ENCODE peak calls at places on chromosomes 1 and 21, in five cellular contexts. E is right lobe of liver, A is WTC11, B is NCI-H2171 treated with DMSO at 0.1 percent for 48 hours, R is iPS DF 19.7. S is an unnamed sample.
A peak's percentile ranks its signal among the peaks of the same experiment; 100 is the strongest.

GRCh38 chr1:153503766-153504165 is 32.0 kb downstream of the S100A6 start:
- DNase-seq in E (no peak), A (no peak), B (no peak), R (no peak), S (no peak)

GRCh38 chr21:42653492-42654061 is at the start of gene PDE9A:
- DNase-seq in E (peak; percentile 37), A (peak; percentile 65), B (peak; percentile 56), R (no peak), S (peak; percentile 11)

GRCh38 chr1:110063781-110064180 is 6.7 kb downstream of the ALX3 start:
- DNase-seq in E (no peak), A (no peak), B (no peak), R (no peak), S (no peak)

GRCh38 chr1:31416101-31416736 is 3.2 kb downstream of the SERINC2 start:
- DNase-seq in E (peak; percentile 75), A (no peak), B (no peak), R (no peak), S (peak; percentile 28)

GRCh38 chr1:198830397-198830796 is 191.6 kb downstream of the PTPRC start:
- DNase-seq in E (no peak), A (peak; percentile 17), B (no peak), R (no peak), S (no peak)

GRCh38 chr1:56776581-56776980 is 42.6 kb downstream of the FYB2 start:
- DNase-seq in E (no peak), A (no peak), B (no peak), R (no peak), S (no peak)

GRCh38 chr1:162357681-162358266 is 18.9 kb downstream of the SPATA46 start:
- DNase-seq in E (no peak), A (no peak), B (peak; percentile 4), R (peak; percentile 28), S (peak; percentile 64)

GRCh38 chr1:93715529-93716126 is 34.0 kb upstream of the BCAR3 start:
- DNase-seq in E (no peak), A (no peak), B (peak; percentile 81), R (no peak), S (no peak)

GRCh38 chr1:39876136-39876535 is 7.2 kb downstream of the TRIT1 start:
- DNase-seq in E (no peak), A (no peak), B (no peak), R (no peak), S (no peak)

GRCh38 chr1:175968486-175969182 is 225.2 kb upstream of the TNR start:
- DNase-seq in E (no peak), A (no peak), B (no peak), R (no peak), S (no peak)

GRCh38 chr1:218344814-218345672 is at the start of gene TGFB2:
- DNase-seq in E (no peak), A (no peak), B (peak; percentile 59), R (no peak), S (peak; percentile 87)

GRCh38 chr1:205456868-205457724 is 1.3 kb upstream of the BLACAT1 start:
- DNase-seq in E (no peak), A (peak; percentile 83), B (peak; percentile 61), R (no peak), S (no peak)

GRCh38 chr1:89721351-89721750 is 88.4 kb downstream of the LRRC8C start:
- DNase-seq in E (no peak), A (no peak), B (no peak), R (no peak), S (peak; percentile 95)

GRCh38 chr1:230215049-230215448 is 148.0 kb downstream of the GALNT2 start:
- DNase-seq in E (no peak), A (peak; percentile 31), B (no peak), R (no peak), S (peak; percentile 95)

GRCh38 chr1:205298191-205298994 is 23.2 kb downstream of the NUAK2 start:
- DNase-seq in E (no peak), A (peak; percentile 67), B (peak; percentile 91), R (peak; percentile 86), S (peak; percentile 93)